ENCODE peak calls at places on chromosomes 7 and 10, in five cellular contexts. W is HEK293T, S is H1, H is GM12878, L is HepG2. X is an unnamed sample.
A peak's percentile ranks its signal among the peaks of the same experiment; 100 is the strongest.

GRCh38 chr7:5554287-5554785 is 130.7 kb upstream of the TNRC18 start:
- DNase-seq in W (no peak), L (no peak), H (no peak), S (no peak), X (no peak)

GRCh38 chr7:117661312-117661711 is 181.5 kb downstream of the CFTR start:
- DNase-seq in L (no peak), S (no peak), H (no peak), W (no peak), X (no peak)

GRCh38 chr10:64873959-64874358 is 1352.8 kb downstream of the REEP3 start:
- DNase-seq in L (no peak), H (no peak), W (no peak), S (no peak), X (no peak)

GRCh38 chr7:139941866-139942265 is 112.8 kb downstream of the TBXAS1 start:
- DNase-seq in L (no peak), H (no peak), W (no peak), S (no peak), X (no peak)

GRCh38 chr7:23246540-23246939 is at the start of gene GPNMB:
- DNase-seq in W (no peak), S (no peak), L (no peak), H (no peak), X (no peak)

GRCh38 chr10:3126249-3126648 is 46.3 kb downstream of the PITRM1 start:
- DNase-seq in H (no peak), W (no peak), S (no peak), L (no peak), X (no peak)

GRCh38 chr10:47438857-47439474 is 44.9 kb downstream of the ANXA8 start:
- DNase-seq in S (no peak), L (peak; percentile 67), H (no peak), W (peak; percentile 61), X (peak; percentile 42)

GRCh38 chr7:72072901-72073300 is 339.2 kb downstream of the CALN1 start:
- DNase-seq in W (no peak), L (no peak), S (no peak), H (no peak), X (no peak)

GRCh38 chr10:89668391-89669180 is 23.5 kb upstream of the PANK1 start:
- DNase-seq in L (peak; percentile 48), S (no peak), H (no peak), W (no peak), X (no peak)

GRCh38 chr7:47895026-47895425 is 53.2 kb downstream of the PKD1L1 start:
- DNase-seq in H (no peak), L (no peak), W (no peak), S (no peak), X (no peak)

GRCh38 chr7:17660116-17660515 is 280.2 kb downstream of the SNX13 start:
- DNase-seq in S (no peak), L (no peak), H (no peak), W (no peak), X (no peak)

GRCh38 chr10:89217057-89217990 is 10.2 kb upstream of the CH25H start:
- DNase-seq in W (peak; percentile 23), S (peak; percentile 60), H (peak; percentile 12), L (peak; percentile 43), X (no peak)

GRCh38 chr10:23525406-23525805 is 86.5 kb downstream of the OTUD1 start:
- DNase-seq in H (no peak), L (peak; percentile 4), S (no peak), W (no peak), X (no peak)

GRCh38 chr7:1990001-1990670 is 242.6 kb downstream of the MAD1L1 start:
- DNase-seq in S (no peak), L (no peak), W (no peak), H (no peak), X (no peak)

GRCh38 chr10:3999642-4000041 is 214.6 kb upstream of the KLF6 start:
- DNase-seq in H (no peak), W (no peak), L (no peak), S (no peak), X (no peak)

GRCh38 chr10:133071801-133072595 is 15.7 kb upstream of the ADGRA1 start:
- DNase-seq in W (no peak), L (no peak), H (no peak), S (no peak), X (no peak)

GRCh38 chr7:27112960-27113949 is 10.8 kb upstream of the HOXA2 start:
- DNase-seq in L (no peak), W (peak; percentile 59), H (no peak), S (peak; percentile 78), X (no peak)

GRCh38 chr10:80159166-80159888 is 26.8 kb downstream of the PLAC9 start:
- DNase-seq in H (no peak), W (no peak), L (no peak), S (no peak), X (no peak)

GRCh38 chr7:117308891-117309290 is 14.0 kb downstream of the WNT2 start:
- DNase-seq in S (no peak), W (no peak), L (no peak), H (no peak), X (no peak)

GRCh38 chr7:100642534-100642907 is 1.2 kb upstream of the TFR2 start:
- DNase-seq in W (no peak), H (no peak), S (peak; percentile 88), L (peak; percentile 38), X (no peak)
- TF ChIP-seq SUZ12 in W (no peak), H (no peak), S (no peak), L (no peak), X (no peak)

GRCh38 chr7:130363156-130363847 is 17.0 kb upstream of the CPA1 start:
- DNase-seq in W (no peak), S (no peak), H (no peak), L (peak; percentile 76), X (no peak)
- TF ChIP-seq SUZ12 in W (no peak), S (no peak), H (no peak), L (no peak), X (no peak)

DNA sequence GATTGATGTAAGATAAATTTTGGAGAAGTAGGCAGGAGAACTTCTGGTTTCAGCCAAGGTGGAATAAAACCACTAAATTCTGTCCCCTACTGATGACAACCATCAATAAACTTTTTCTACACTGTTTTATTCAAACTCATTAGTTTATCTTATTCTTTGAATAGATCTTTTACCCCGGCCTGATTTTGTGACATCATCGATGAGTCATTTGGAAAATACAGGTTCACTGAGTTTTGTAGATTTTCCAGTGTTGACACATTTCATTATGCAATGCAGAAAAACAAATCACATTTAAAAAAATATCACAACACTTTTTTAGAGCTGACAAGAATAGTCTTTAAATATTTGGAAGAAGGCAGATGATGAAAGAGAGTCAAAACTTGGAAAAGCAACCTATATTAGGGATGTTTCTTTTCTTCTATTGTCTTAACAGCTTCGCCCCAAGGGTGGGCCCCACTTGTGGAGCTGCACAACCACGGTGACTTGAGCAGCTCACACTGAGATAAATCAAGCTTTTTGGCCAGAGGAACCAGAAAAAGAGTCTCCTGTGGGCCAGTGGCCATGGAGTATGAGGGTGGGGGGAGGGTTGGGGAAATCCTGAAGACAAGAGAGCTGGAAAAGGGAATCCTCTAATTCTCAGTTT is 112.8 kb downstream of the PTEN start:
- DNase-seq in S (no peak), W (no peak), L (no peak), H (no peak), X (no peak)
- TF ChIP-seq SUZ12 in S (no peak), W (no peak), L (no peak), H (no peak), X (no peak)

DNA sequence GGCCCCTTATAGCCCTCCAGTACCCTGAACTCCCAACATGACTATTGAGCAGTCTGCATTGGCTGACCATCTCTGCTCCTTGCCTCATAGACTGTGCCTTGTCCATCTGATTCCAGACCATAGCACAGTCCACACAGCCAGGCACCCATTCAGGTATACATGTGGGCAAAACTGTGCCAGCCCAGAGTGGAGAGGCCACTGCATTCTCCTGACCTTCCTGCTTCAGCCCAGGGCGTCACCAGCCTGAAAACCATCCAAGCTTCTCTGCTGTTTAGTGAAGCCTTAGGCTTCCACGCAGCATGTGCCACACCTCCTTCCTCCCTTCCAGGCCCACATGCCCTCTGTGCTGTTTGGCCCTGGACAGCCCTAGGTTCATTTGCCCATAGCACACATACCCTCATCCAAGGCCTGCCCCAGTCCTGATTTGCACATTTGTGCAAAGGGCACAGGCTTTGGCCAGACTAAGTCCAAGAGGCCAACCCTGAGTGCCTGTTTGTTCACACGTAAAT is 10.5 kb downstream of the DDX56 start:
- DNase-seq in H (no peak), L (no peak), W (no peak), S (no peak), X (no peak)
- TF ChIP-seq SUZ12 in H (no peak), L (no peak), W (no peak), S (no peak), X (no peak)

GRCh38 chr10:69748621-69749020 is 53.1 kb upstream of the COL13A1 start:
- DNase-seq in H (no peak), L (no peak), S (no peak), W (no peak), X (no peak)

GRCh38 chr10:69750011-69750373 is 51.7 kb upstream of the COL13A1 start:
- DNase-seq in S (no peak), W (no peak), L (no peak), H (no peak), X (no peak)

GRCh38 chr10:69751216-69751615 is 50.5 kb upstream of the COL13A1 start:
- DNase-seq in S (no peak), W (no peak), L (no peak), H (no peak), X (no peak)

GRCh38 chr10:69750726-69751125 is 51.0 kb upstream of the COL13A1 start:
- DNase-seq in L (no peak), H (no peak), S (no peak), W (no peak), X (no peak)

DNA sequence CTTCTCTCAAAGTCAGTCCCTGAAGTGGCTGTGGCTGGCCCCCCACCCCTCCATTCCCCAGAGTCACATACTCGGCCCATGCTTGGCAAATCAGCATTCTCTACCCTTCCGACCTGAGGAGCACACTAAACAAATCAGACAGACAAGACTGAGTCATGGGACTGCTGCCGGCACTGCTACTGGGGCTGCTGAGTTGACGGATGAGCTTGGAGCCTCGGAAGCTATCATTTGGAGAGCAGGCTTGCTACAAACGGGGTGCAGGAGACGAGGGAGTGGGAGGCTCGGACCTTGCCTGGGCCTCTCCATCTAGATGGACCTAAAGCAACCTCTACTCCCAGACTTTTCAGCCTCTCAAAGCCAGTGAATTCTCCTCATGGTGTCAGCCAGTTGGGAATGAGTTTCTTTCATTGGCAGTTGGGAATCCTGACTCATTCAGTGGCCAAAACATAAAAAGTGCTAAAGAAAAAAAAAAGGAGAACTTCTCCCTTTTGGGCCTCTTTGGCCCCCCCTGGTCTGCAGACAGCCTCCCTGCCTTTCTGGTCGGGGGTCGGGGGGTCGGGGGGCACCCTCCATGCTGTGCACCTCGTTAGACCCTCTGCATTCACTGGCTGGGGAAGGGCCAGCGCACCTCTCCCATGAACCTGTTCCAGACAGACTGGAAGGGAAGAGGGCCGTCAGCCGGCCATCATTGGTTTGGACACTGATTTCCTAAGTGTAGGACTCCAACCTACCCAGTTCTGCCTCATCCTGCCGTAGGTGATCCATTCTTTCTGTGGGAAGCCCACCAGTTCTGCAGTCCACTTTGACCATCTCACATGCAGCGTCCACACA is 52.3 kb upstream of the COL13A1 start:
- DNase-seq in H (no peak), L (no peak), S (no peak), W (no peak), X (no peak)
- TF ChIP-seq SUZ12 in H (no peak), L (no peak), S (no peak), W (no peak), X (no peak)

GRCh38 chr7:34371922-34372321 is 286.1 kb upstream of the NPSR1 start:
- DNase-seq in S (no peak), H (no peak), W (no peak), L (no peak), X (no peak)

GRCh38 chr7:34373940-34374339 is 284.1 kb upstream of the NPSR1 start:
- DNase-seq in S (no peak), H (no peak), W (no peak), L (no peak), X (no peak)
- TF ChIP-seq SUZ12 in S (no peak), H (no peak), W (no peak), L (no peak), X (no peak)

GRCh38 chr7:50119815-50120637 is 27.0 kb upstream of the ZPBP start:
- DNase-seq in S (peak; percentile 53), W (peak; percentile 16), L (peak; percentile 21), H (no peak), X (peak; percentile 39)
- TF ChIP-seq SUZ12 in S (no peak), W (no peak), L (no peak), H (no peak), X (no peak)